ENCODE peak calls at places on chromosomes 11 and 22, in four cellular contexts. Q is stomach, I is uterus, Z is lower lobe of right lung. R is an unnamed sample.

GRCh38 chr22:48645766-48646165 is 1181.9 kb downstream of the BRD1 start:
- DNase-seq in I (no peak), Z (no peak), Q (no peak), R (peak)

GRCh38 chr11:45993438-45994064 is 71.1 kb downstream of the LARGE2 start:
- DNase-seq in Q (no peak), Z (no peak), I (peak), R (no peak)

GRCh38 chr11:85826096-85826855 is 15.3 kb upstream of the SYTL2 start:
- DNase-seq in I (peak), Q (no peak), Z (no peak), R (no peak)

GRCh38 chr11:75350743-75351540 is 519 bp downstream of the ARRB1 start:
- DNase-seq in Q (peak), Z (peak), I (peak), R (peak)

GRCh38 chr11:75946531-75947530 is 131.8 kb downstream of the UVRAG start:
- DNase-seq in Q (no peak), Z (no peak), I (no peak), R (no peak)

GRCh38 chr11:36878747-36879146 is 280.7 kb upstream of the RAG2 start:
- DNase-seq in Z (no peak), I (no peak), Q (no peak), R (no peak)

GRCh38 chr11:103883291-103883690 is 153.1 kb upstream of the DDI1 start:
- DNase-seq in Z (no peak), I (no peak), Q (no peak), R (no peak)

GRCh38 chr11:8789864-8790263 is 107.3 kb downstream of the RPL27A start:
- DNase-seq in I (no peak), Z (no peak), Q (no peak), R (no peak)

GRCh38 chr11:61543606-61544306 is 35.2 kb downstream of the LRRC10B start:
- DNase-seq in I (no peak), Z (no peak), Q (no peak), R (peak)

GRCh38 chr22:19177164-19178064 is 1.1 kb downstream of the SLC25A1 start:
- DNase-seq in Q (no peak), I (no peak), Z (no peak), R (no peak)

GRCh38 chr11:111663820-111664219 is 61.6 kb downstream of the SIK2 start:
- DNase-seq in I (peak), Q (peak), Z (no peak), R (no peak)

GRCh38 chr11:130042093-130042591 is 27.6 kb upstream of the APLP2 start:
- DNase-seq in Q (no peak), I (no peak), Z (no peak), R (no peak)

GRCh38 chr11:4677948-4678347 is 19.7 kb downstream of the OR51E2 start:
- DNase-seq in Q (no peak), Z (no peak), I (no peak), R (no peak)

GRCh38 chr22:30918761-30919160 is 49.8 kb downstream of the MORC2 start:
- DNase-seq in I (no peak), Z (no peak), Q (no peak), R (no peak)

GRCh38 chr11:61342207-61342803 is 9.3 kb downstream of the TKFC start:
- DNase-seq in I (no peak), Z (no peak), Q (no peak), R (no peak)

GRCh38 chr22:49483946-49484345 is 343.7 kb downstream of the BRD1 start:
- DNase-seq in Z (no peak), I (no peak), Q (no peak), R (no peak)

GRCh38 chr22:25966448-25966913 is 202.8 kb upstream of the SEZ6L start:
- DNase-seq in Z (no peak), Q (no peak), I (no peak), R (no peak)

GRCh38 chr22:48415535-48415934 is 1412.1 kb downstream of the BRD1 start:
- DNase-seq in I (no peak), Z (no peak), Q (no peak), R (no peak)

GRCh38 chr11:26134481-26135355 is 197.2 kb upstream of the ANO3 start:
- DNase-seq in Q (no peak), I (no peak), Z (no peak), R (no peak)

GRCh38 chr11:18468962-18469361 is 13.3 kb downstream of the LDHAL6A start:
- DNase-seq in I (no peak), Z (no peak), Q (no peak), R (no peak)

GRCh38 chr11:33417121-33417520 is 159.9 kb downstream of the HIPK3 start:
- DNase-seq in Q (no peak), I (no peak), Z (no peak), R (no peak)

GRCh38 chr11:62402226-62402625 is 16.6 kb upstream of the SCGB1A1 start:
- DNase-seq in I (peak), Q (peak), Z (peak), R (peak)

GRCh38 chr22:49921508-49922278 is 3.3 kb downstream of the CRELD2 start:
- DNase-seq in I (no peak), Z (peak), Q (no peak), R (no peak)

GRCh38 chr11:110907629-110908028 is 195.4 kb upstream of the ARHGAP20 start:
- DNase-seq in Q (peak), I (no peak), Z (no peak), R (no peak)

GRCh38 chr11:61769169-61769920 is 16.9 kb downstream of the MYRF start:
- DNase-seq in Z (peak), I (no peak), Q (peak), R (peak)

GRCh38 chr11:75562836-75563484 is 907 bp downstream of the SERPINH1 start:
- DNase-seq in I (peak), Z (no peak), Q (no peak), R (no peak)

GRCh38 chr11:87228820-87229219 is 191.1 kb downstream of the TMEM135 start:
- DNase-seq in I (no peak), Z (no peak), Q (no peak), R (no peak)

GRCh38 chr11:130580372-130580771 is 131.9 kb downstream of the ADAMTS15 start:
- DNase-seq in I (peak), Q (no peak), Z (no peak), R (no peak)

DNA sequence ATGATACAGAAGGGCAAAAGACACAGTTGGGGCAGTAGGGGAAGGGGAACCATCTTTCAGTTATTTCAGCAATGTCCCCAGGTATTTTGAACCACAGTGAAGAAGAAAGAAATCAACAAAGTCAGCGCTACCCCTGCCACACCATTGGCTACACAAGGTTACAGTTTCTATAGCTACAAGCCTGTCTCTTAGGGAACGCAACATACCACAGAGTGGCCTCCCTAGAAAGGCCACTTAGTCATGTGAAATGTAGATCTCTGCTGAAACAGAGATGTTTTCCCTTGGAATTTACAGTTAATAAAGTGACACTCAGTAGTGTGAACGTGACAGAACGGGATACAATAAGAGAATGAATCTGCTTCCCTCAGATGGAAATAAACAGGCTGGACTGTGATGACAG is 54.6 kb downstream of the MCHR1 start:
- DNase-seq in Z (no peak), I (no peak), Q (no peak), R (no peak)
- H3K27ac ChIP-seq in Z (no peak), I (peak), Q (no peak), R (no peak)

GRCh38 chr11:100867601-100868000 is 180.5 kb downstream of the ARHGAP42 start:
- DNase-seq in Q (no peak), I (no peak), Z (no peak), R (no peak)
- H3K27ac ChIP-seq in Q (no peak), I (no peak), Z (no peak), R (no peak)

GRCh38 chr11:66719111-66719872 is 9.7 kb downstream of the SPTBN2 start:
- DNase-seq in Z (no peak), Q (no peak), I (no peak), R (no peak)
- H3K27ac ChIP-seq in Z (no peak), Q (peak), I (no peak), R (no peak)

DNA sequence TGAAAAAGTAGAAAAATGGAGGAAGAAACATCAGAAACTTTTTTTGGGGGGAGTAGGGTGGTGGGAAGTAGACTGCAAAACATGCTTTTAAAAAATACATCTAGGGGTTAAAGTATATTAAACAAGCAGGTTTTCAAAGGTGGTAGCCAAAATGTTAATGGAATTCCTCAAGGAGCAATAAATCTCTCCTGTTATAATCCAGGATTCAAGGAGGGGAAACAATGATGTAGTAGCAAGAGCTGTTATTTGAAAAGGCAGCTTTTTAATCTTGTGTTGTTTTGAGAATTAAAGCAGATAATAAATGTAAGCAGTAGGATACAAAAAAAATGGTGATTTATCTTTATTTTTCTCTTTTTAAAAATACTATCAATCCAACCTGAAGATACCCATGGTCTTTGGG is 736.5 kb upstream of the CCDC90B start:
- DNase-seq in Z (no peak), I (no peak), Q (no peak), R (no peak)
- H3K27ac ChIP-seq in Z (no peak), I (no peak), Q (no peak), R (peak)

GRCh38 chr22:38153821-38154562 is 27.6 kb downstream of the PLA2G6 start:
- DNase-seq in Q (no peak), Z (no peak), I (no peak), R (no peak)
- H3K27ac ChIP-seq in Q (peak), Z (no peak), I (no peak), R (no peak)

R was measured in left lung.